ENCODE peak calls at places on chromosomes 1 and 21, in eight cellular contexts. I is activated T-cell treated with anti-CD3 and anti-CD28 coated beads, Interleukin-2, amount 50 U/mL, for 24 hours; K is GM23248; T is HFFc6; M is body of pancreas; L is foreskin melanocyte; U is mammary epithelial cell; H is Calu3. R is an unnamed sample.

GRCh38 chr1:47681735-47682134 is 243.9 kb downstream of the FOXD2 start:
- DNase-seq in I (no peak), K (no peak), T (no peak), M (no peak), L (no peak), U (no peak), H (no peak), R (no peak)

GRCh38 chr1:241817331-241817792 is 30.6 kb upstream of the EXO1 start:
- DNase-seq in I (no peak), K (peak), T (peak), M (no peak), L (no peak), U (peak), H (no peak), R (peak)

GRCh38 chr1:187390157-187390556 is 561.4 kb downstream of the PLA2G4A start:
- DNase-seq in I (no peak), K (peak), T (no peak), M (no peak), L (no peak), U (no peak), H (no peak), R (peak)

GRCh38 chr1:152367436-152367835 is 7.6 kb upstream of the FLG2 start:
- DNase-seq in I (no peak), K (no peak), T (no peak), M (no peak), L (no peak), U (peak), H (no peak), R (no peak)

GRCh38 chr21:37145635-37146111 is 72.6 kb downstream of the TTC3 start:
- DNase-seq in I (no peak), K (peak), T (no peak), M (no peak), L (no peak), U (peak), H (no peak), R (peak)

GRCh38 chr1:54199151-54199764 is 572 bp downstream of the CYB5RL start:
- DNase-seq in I (no peak), K (peak), T (no peak), M (no peak), L (no peak), U (no peak), H (no peak), R (peak)

GRCh38 chr1:14294860-14295259 is 303.6 kb upstream of the KAZN start:
- DNase-seq in I (no peak), K (no peak), T (no peak), M (no peak), L (no peak), U (no peak), H (no peak), R (no peak)

GRCh38 chr1:78334952-78335351 is 155.8 kb upstream of the PTGFR start:
- DNase-seq in I (no peak), K (peak), T (no peak), M (no peak), L (no peak), U (no peak), H (no peak), R (no peak)

GRCh38 chr21:29187939-29188338 is 57.5 kb downstream of the MAP3K7CL start:
- DNase-seq in I (no peak), K (peak), T (peak), M (peak), L (no peak), U (peak), H (peak), R (peak)

GRCh38 chr1:22892789-22893188 is 79.9 kb downstream of the LACTBL1 start:
- DNase-seq in I (no peak), K (no peak), T (no peak), M (no peak), L (no peak), U (no peak), H (no peak), R (no peak)

GRCh38 chr1:198667186-198667585 is 28.3 kb downstream of the PTPRC start:
- DNase-seq in I (no peak), K (peak), T (peak), M (no peak), L (no peak), U (no peak), H (no peak), R (peak)

GRCh38 chr1:10338047-10338446 is 60.8 kb upstream of the PGD start:
- DNase-seq in I (peak), K (peak), T (peak), M (peak), L (peak), U (no peak), H (peak), R (peak)

R was measured in ELR.